ENCODE peak calls at places on chromosomes 11 and 22, in four cellular contexts. One of them, this sample, is unnamed.
A peak's percentile ranks its signal among the peaks of the same experiment; 100 is the strongest.

GRCh38 chr22:39214383-39215069 is 30.3 kb downstream of the PDGFB start:
- DNase-seq in mucosa of descending colon: no peak
- DNase-seq in fibroblast of mammary gland: peak; percentile 5
- DNase-seq in fibroblast of pulmonary artery: no peak
- DNase-seq in this sample: no peak

GRCh38 chr22:43088979-43089717 is at the start of gene TTLL1:
- DNase-seq in fibroblast of mammary gland: peak; percentile 75
- DNase-seq in mucosa of descending colon: peak; percentile 94
- DNase-seq in fibroblast of pulmonary artery: peak; percentile 82
- DNase-seq in this sample: peak; percentile 77

GRCh38 chr22:44080936-44081853 is 57.1 kb downstream of the PARVB start:
- DNase-seq in mucosa of descending colon: peak; percentile 71
- DNase-seq in fibroblast of mammary gland: peak; percentile 64
- DNase-seq in fibroblast of pulmonary artery: peak; percentile 80
- DNase-seq in this sample: peak; percentile 63

GRCh38 chr11:90288207-90288821 is 65.5 kb upstream of the CHORDC1 start:
- DNase-seq in mucosa of descending colon: no peak
- DNase-seq in fibroblast of pulmonary artery: peak; percentile 17
- DNase-seq in fibroblast of mammary gland: peak; percentile 14
- DNase-seq in this sample: no peak

GRCh38 chr11:34653851-34654490 is 33.1 kb downstream of the EHF start:
- DNase-seq in fibroblast of mammary gland: peak; percentile 95
- DNase-seq in fibroblast of pulmonary artery: peak; percentile 97
- DNase-seq in mucosa of descending colon: no peak
- DNase-seq in this sample: peak; percentile 73

GRCh38 chr22:32202539-32203180 is 2.2 kb downstream of the RFPL2 start:
- DNase-seq in fibroblast of pulmonary artery: peak; percentile 41
- DNase-seq in fibroblast of mammary gland: peak; percentile 26
- DNase-seq in mucosa of descending colon: peak; percentile 74
- DNase-seq in this sample: no peak

GRCh38 chr22:45064313-45065268 is 54.8 kb upstream of the PHF21B start:
- DNase-seq in fibroblast of pulmonary artery: peak; percentile 42
- DNase-seq in mucosa of descending colon: no peak
- DNase-seq in fibroblast of mammary gland: peak; percentile 91
- DNase-seq in this sample: no peak

GRCh38 chr11:126431401-126432064 is 76.0 kb downstream of the ST3GAL4 start:
- DNase-seq in mucosa of descending colon: peak; percentile 71
- DNase-seq in fibroblast of mammary gland: peak; percentile 86
- DNase-seq in fibroblast of pulmonary artery: peak; percentile 75
- DNase-seq in this sample: no peak

GRCh38 chr11:59767212-59767611 is 12.0 kb downstream of the STX3 start:
- DNase-seq in fibroblast of mammary gland: no peak
- DNase-seq in fibroblast of pulmonary artery: no peak
- DNase-seq in mucosa of descending colon: no peak
- DNase-seq in this sample: no peak

GRCh38 chr22:36934153-36934939 is 20.9 kb downstream of the CSF2RB start:
- DNase-seq in mucosa of descending colon: no peak
- DNase-seq in fibroblast of mammary gland: no peak
- DNase-seq in fibroblast of pulmonary artery: no peak
- DNase-seq in this sample: no peak

GRCh38 chr11:118055966-118056365 is 20.9 kb upstream of the TMPRSS4 start:
- DNase-seq in fibroblast of mammary gland: no peak
- DNase-seq in fibroblast of pulmonary artery: no peak
- DNase-seq in mucosa of descending colon: no peak
- DNase-seq in this sample: no peak

GRCh38 chr11:119198925-119199324 is 7.2 kb upstream of the CBL start:
- DNase-seq in mucosa of descending colon: no peak
- DNase-seq in fibroblast of mammary gland: no peak
- DNase-seq in fibroblast of pulmonary artery: no peak
- DNase-seq in this sample: no peak

GRCh38 chr11:64331569-64332371 is 8.2 kb upstream of the CCDC88B start:
- DNase-seq in fibroblast of mammary gland: peak; percentile 95
- DNase-seq in fibroblast of pulmonary artery: peak; percentile 85
- DNase-seq in mucosa of descending colon: peak; percentile 91
- DNase-seq in this sample: peak; percentile 97

GRCh38 chr11:19711911-19712280 is 741 bp upstream of the NAV2 start:
- DNase-seq in fibroblast of pulmonary artery: no peak
- DNase-seq in mucosa of descending colon: no peak
- DNase-seq in fibroblast of mammary gland: no peak
- DNase-seq in this sample: no peak

GRCh38 chr11:13355191-13355590 is 77.6 kb downstream of the BMAL1 start:
- DNase-seq in fibroblast of pulmonary artery: no peak
- DNase-seq in fibroblast of mammary gland: no peak
- DNase-seq in mucosa of descending colon: no peak
- DNase-seq in this sample: no peak

GRCh38 chr11:6418958-6419611 is at the start of gene APBB1:
- DNase-seq in fibroblast of pulmonary artery: peak; percentile 50
- DNase-seq in fibroblast of mammary gland: peak; percentile 46
- DNase-seq in mucosa of descending colon: peak; percentile 81
- DNase-seq in this sample: no peak

GRCh38 chr11:8608646-8609045 is 14.6 kb upstream of the STK33 start:
- DNase-seq in fibroblast of pulmonary artery: no peak
- DNase-seq in mucosa of descending colon: no peak
- DNase-seq in fibroblast of mammary gland: peak; percentile 57
- DNase-seq in this sample: no peak

GRCh38 chr11:130798280-130798679 is 118.0 kb downstream of the SNX19 start:
- DNase-seq in fibroblast of pulmonary artery: peak; percentile 72
- DNase-seq in fibroblast of mammary gland: peak; percentile 99
- DNase-seq in mucosa of descending colon: no peak
- DNase-seq in this sample: no peak

GRCh38 chr11:67268036-67268683 is 1.9 kb downstream of the GRK2 start:
- DNase-seq in mucosa of descending colon: peak; percentile 56
- DNase-seq in fibroblast of mammary gland: no peak
- DNase-seq in fibroblast of pulmonary artery: no peak
- DNase-seq in this sample: peak; percentile 78

GRCh38 chr22:32480238-32480637 is 5.6 kb downstream of the FBXO7 start:
- DNase-seq in mucosa of descending colon: no peak
- DNase-seq in fibroblast of mammary gland: no peak
- DNase-seq in fibroblast of pulmonary artery: no peak
- DNase-seq in this sample: no peak

GRCh38 chr11:85464283-85464682 is 162.9 kb downstream of the DLG2 start:
- DNase-seq in fibroblast of pulmonary artery: no peak
- DNase-seq in mucosa of descending colon: no peak
- DNase-seq in fibroblast of mammary gland: no peak
- DNase-seq in this sample: no peak

GRCh38 chr11:68950268-68950667 is 30.5 kb downstream of the MRGPRD start:
- DNase-seq in fibroblast of pulmonary artery: peak; percentile 25
- DNase-seq in mucosa of descending colon: no peak
- DNase-seq in fibroblast of mammary gland: peak; percentile 17
- DNase-seq in this sample: no peak
- TF ChIP-seq CTCF in fibroblast of pulmonary artery: peak; percentile 42
- TF ChIP-seq CTCF in mucosa of descending colon: no peak
- TF ChIP-seq CTCF in fibroblast of mammary gland: peak; percentile 31
- TF ChIP-seq CTCF in this sample: peak; percentile 32

GRCh38 chr22:35154937-35155387 is 89.0 kb downstream of the ISX start:
- DNase-seq in fibroblast of mammary gland: peak; percentile 44
- DNase-seq in fibroblast of pulmonary artery: peak; percentile 53
- DNase-seq in mucosa of descending colon: peak; percentile 68
- DNase-seq in this sample: no peak
- TF ChIP-seq CTCF in fibroblast of mammary gland: peak; percentile 84
- TF ChIP-seq CTCF in fibroblast of pulmonary artery: peak; percentile 88
- TF ChIP-seq CTCF in mucosa of descending colon: peak; percentile 69
- TF ChIP-seq CTCF in this sample: peak; percentile 61

GRCh38 chr11:100994966-100995365 is 134.6 kb downstream of the PGR start:
- DNase-seq in fibroblast of mammary gland: no peak
- DNase-seq in fibroblast of pulmonary artery: no peak
- DNase-seq in mucosa of descending colon: no peak
- DNase-seq in this sample: no peak
- TF ChIP-seq CTCF in fibroblast of mammary gland: no peak
- TF ChIP-seq CTCF in fibroblast of pulmonary artery: no peak
- TF ChIP-seq CTCF in mucosa of descending colon: no peak
- TF ChIP-seq CTCF in this sample: no peak

GRCh38 chr11:60899021-60899936 is 7.1 kb downstream of the PRPF19 start:
- DNase-seq in mucosa of descending colon: no peak
- DNase-seq in fibroblast of mammary gland: peak; percentile 68
- DNase-seq in fibroblast of pulmonary artery: peak; percentile 81
- DNase-seq in this sample: peak; percentile 68
- TF ChIP-seq CTCF in mucosa of descending colon: peak; percentile 88
- TF ChIP-seq CTCF in fibroblast of mammary gland: peak; percentile 99
- TF ChIP-seq CTCF in fibroblast of pulmonary artery: peak; percentile 99
- TF ChIP-seq CTCF in this sample: peak; percentile 99

GRCh38 chr22:30880181-30880601 is 88.4 kb downstream of the MORC2 start:
- DNase-seq in mucosa of descending colon: no peak
- DNase-seq in fibroblast of mammary gland: no peak
- DNase-seq in fibroblast of pulmonary artery: no peak
- DNase-seq in this sample: no peak

GRCh38 chr22:30880847-30881246 is 87.7 kb downstream of the MORC2 start:
- DNase-seq in mucosa of descending colon: no peak
- DNase-seq in fibroblast of pulmonary artery: no peak
- DNase-seq in fibroblast of mammary gland: no peak
- DNase-seq in this sample: no peak

GRCh38 chr22:30882974-30883533 is 85.5 kb downstream of the MORC2 start:
- DNase-seq in mucosa of descending colon: no peak
- DNase-seq in fibroblast of pulmonary artery: no peak
- DNase-seq in fibroblast of mammary gland: no peak
- DNase-seq in this sample: peak; percentile 36

GRCh38 chr22:30882181-30882771 is 86.3 kb downstream of the MORC2 start:
- DNase-seq in fibroblast of mammary gland: no peak
- DNase-seq in fibroblast of pulmonary artery: no peak
- DNase-seq in mucosa of descending colon: no peak
- DNase-seq in this sample: peak; percentile 5

GRCh38 chr22:30881361-30882180 is 87.0 kb downstream of the MORC2 start:
- DNase-seq in fibroblast of pulmonary artery: no peak
- DNase-seq in mucosa of descending colon: no peak
- DNase-seq in fibroblast of mammary gland: no peak
- DNase-seq in this sample: peak; percentile 38
- TF ChIP-seq CTCF in fibroblast of pulmonary artery: no peak
- TF ChIP-seq CTCF in mucosa of descending colon: no peak
- TF ChIP-seq CTCF in fibroblast of mammary gland: no peak
- TF ChIP-seq CTCF in this sample: no peak

GRCh38 chr11:94876222-94876621 is 97.1 kb downstream of the CWC15 start:
- DNase-seq in mucosa of descending colon: no peak
- DNase-seq in fibroblast of mammary gland: no peak
- DNase-seq in fibroblast of pulmonary artery: no peak
- DNase-seq in this sample: no peak

GRCh38 chr11:94873910-94874575 is 99.3 kb downstream of the CWC15 start:
- DNase-seq in fibroblast of pulmonary artery: no peak
- DNase-seq in fibroblast of mammary gland: no peak
- DNase-seq in mucosa of descending colon: no peak
- DNase-seq in this sample: no peak

GRCh38 chr11:94877446-94878200 is 95.7 kb downstream of the CWC15 start:
- DNase-seq in mucosa of descending colon: no peak
- DNase-seq in fibroblast of pulmonary artery: peak; percentile 64
- DNase-seq in fibroblast of mammary gland: no peak
- DNase-seq in this sample: no peak

GRCh38 chr11:94879006-94879405 is 94.3 kb downstream of the CWC15 start:
- DNase-seq in mucosa of descending colon: no peak
- DNase-seq in fibroblast of mammary gland: no peak
- DNase-seq in fibroblast of pulmonary artery: no peak
- DNase-seq in this sample: no peak

DNA sequence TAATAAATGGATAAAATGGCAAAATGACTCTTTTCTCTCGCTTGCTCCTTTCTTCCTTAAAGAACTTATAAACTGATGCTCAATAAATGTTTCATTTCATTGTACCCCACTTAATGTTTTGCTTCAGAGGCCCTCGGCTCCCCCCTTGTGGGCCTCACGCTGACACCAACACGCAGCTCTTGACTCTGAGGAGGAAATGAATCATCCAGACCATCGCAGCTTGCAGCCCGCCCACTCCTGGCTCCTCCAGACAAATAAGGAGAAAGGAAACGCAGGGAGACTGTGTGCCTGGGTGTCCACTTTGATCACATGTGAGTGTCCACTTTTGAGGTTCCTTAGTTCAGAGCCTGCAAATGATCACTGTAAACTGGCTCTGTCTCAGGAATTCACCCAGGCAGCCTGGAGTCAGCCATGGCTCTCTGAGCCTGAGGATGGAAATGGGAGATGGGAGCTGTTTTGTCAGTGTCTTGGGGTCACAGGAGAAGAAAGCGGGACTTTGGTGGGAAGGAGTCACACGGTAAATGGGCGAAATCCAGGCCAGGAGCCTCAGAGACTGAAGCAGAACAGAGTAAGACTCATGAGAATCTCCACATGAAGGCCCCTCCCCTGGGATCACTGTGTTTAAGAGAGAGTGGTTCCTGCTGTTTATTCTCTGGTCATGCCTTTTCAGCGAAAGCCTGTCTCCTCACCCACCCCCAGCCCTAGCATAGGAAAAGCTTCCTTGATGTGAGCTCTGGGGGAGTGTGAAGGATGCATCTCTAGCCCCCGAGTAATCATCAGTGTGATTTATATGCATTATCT is 96.5 kb downstream of the CWC15 start:
- DNase-seq in fibroblast of pulmonary artery: peak; percentile 97
- DNase-seq in fibroblast of mammary gland: peak; percentile 94
- DNase-seq in mucosa of descending colon: peak; percentile 46
- DNase-seq in this sample: peak; percentile 76
- TF ChIP-seq CTCF in fibroblast of pulmonary artery: peak; percentile 28
- TF ChIP-seq CTCF in fibroblast of mammary gland: peak; percentile 42
- TF ChIP-seq CTCF in mucosa of descending colon: no peak
- TF ChIP-seq CTCF in this sample: no peak

DNA sequence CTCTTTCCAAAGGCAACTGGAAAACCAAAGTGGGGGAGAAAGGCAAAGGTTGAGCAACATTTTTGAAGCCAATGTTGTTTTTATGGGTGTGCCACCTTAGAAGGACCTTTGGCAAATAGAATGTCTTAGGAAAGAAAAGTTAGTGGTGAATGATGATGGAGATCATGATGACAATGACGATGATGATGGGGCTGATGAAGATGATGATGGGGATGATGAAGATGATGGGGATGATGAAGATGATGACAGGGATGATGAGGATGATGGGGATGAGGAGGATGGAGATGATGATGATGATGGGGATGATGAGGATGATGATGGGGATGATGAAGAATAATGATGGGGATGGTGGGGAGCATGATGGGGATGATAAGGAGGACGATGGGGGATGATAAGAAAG is 78.4 kb upstream of the MTMR2 start:
- DNase-seq in fibroblast of mammary gland: peak; percentile 29
- DNase-seq in fibroblast of pulmonary artery: no peak
- DNase-seq in mucosa of descending colon: no peak
- DNase-seq in this sample: no peak
- TF ChIP-seq CTCF in fibroblast of mammary gland: no peak
- TF ChIP-seq CTCF in fibroblast of pulmonary artery: no peak
- TF ChIP-seq CTCF in mucosa of descending colon: no peak
- TF ChIP-seq CTCF in this sample: no peak

GRCh38 chr11:122813176-122813917 is 25.0 kb upstream of the CRTAM start:
- DNase-seq in fibroblast of mammary gland: no peak
- DNase-seq in mucosa of descending colon: no peak
- DNase-seq in fibroblast of pulmonary artery: no peak
- DNase-seq in this sample: no peak
- TF ChIP-seq CTCF in fibroblast of mammary gland: no peak
- TF ChIP-seq CTCF in mucosa of descending colon: no peak
- TF ChIP-seq CTCF in fibroblast of pulmonary artery: no peak
- TF ChIP-seq CTCF in this sample: no peak